ENCODE peak calls at places on chromosome 4, in nine cellular contexts. F is transverse colon; Z is stimulated activated CD4-positive, alpha-beta T cell treated with anti-CD3 and anti-CD28 coated beads, Interleukin-15, amount 100 ng/mL, for 24 hours; U is astrocyte of the hippocampus; K is iris pigment epithelial cell; Y is GM20000; M is occipital lobe; I is NCI-H69; V is lung. N is an unnamed sample.

GRCh38 chr4:118410143-118410542 is 57.3 kb upstream of the PRSS12 start:
- DNase-seq in F (no peak), Z (no peak), U (no peak), K (peak), Y (no peak), M (no peak), I (no peak), V (no peak), N (peak)

GRCh38 chr4:53346920-53347852 is 18.7 kb downstream of the SCFD2 start:
- DNase-seq in F (no peak), Z (no peak), U (peak), K (peak), Y (no peak), M (no peak), I (peak), V (no peak), N (peak)

GRCh38 chr4:38859501-38859900 is 2.9 kb upstream of the TLR6 start:
- DNase-seq in F (no peak), Z (no peak), U (no peak), K (no peak), Y (no peak), M (no peak), I (no peak), V (no peak), N (no peak)

GRCh38 chr4:145797278-145797677 is 117.3 kb downstream of the C4orf51 start:
- DNase-seq in F (no peak), Z (no peak), U (no peak), K (no peak), Y (no peak), M (no peak), I (peak), V (no peak), N (no peak)

GRCh38 chr4:125736057-125736456 is 421.3 kb downstream of the FAT4 start:
- DNase-seq in F (no peak), Z (no peak), U (peak), K (peak), Y (no peak), M (no peak), I (peak), V (no peak), N (peak)

GRCh38 chr4:24980064-24980690 is 50.6 kb downstream of the LGI2 start:
- DNase-seq in F (peak), Z (peak), U (peak), K (peak), Y (peak), M (peak), I (peak), V (peak), N (peak)

GRCh38 chr4:123052007-123052406 is 129.6 kb upstream of the NUDT6 start:
- DNase-seq in F (no peak), Z (no peak), U (no peak), K (no peak), Y (no peak), M (no peak), I (no peak), V (no peak), N (no peak)

GRCh38 chr4:6734165-6734786 is 18.3 kb downstream of the BLOC1S4 start:
- DNase-seq in F (no peak), Z (no peak), U (no peak), K (no peak), Y (no peak), M (no peak), I (no peak), V (no peak), N (no peak)

GRCh38 chr4:98716796-98717195 is 58.4 kb upstream of the TSPAN5 start:
- DNase-seq in F (no peak), Z (no peak), U (no peak), K (no peak), Y (no peak), M (no peak), I (no peak), V (no peak), N (no peak)